ENCODE peak calls at places on chromosome 22, in nine cellular contexts. A is body of pancreas, R is tibial nerve, S is breast epithelium, G is Peyer's patch, B is suprapubic skin, P is heart left ventricle, D is spleen, Z is sigmoid colon. E is an unnamed sample.

GRCh38 chr22:22720201-22720723 is 75.8 kb downstream of the GGTLC2 start:
- DNase-seq in A (peak), R (peak), S (no peak), G (peak), B (no peak), P (no peak), D (no peak), Z (no peak), E (no peak)

GRCh38 chr22:22110548-22111266 is 128.1 kb upstream of the TOP3B start:
- DNase-seq in A (peak), R (no peak), S (no peak), G (peak), B (no peak), P (peak), D (peak), Z (no peak), E (no peak)

GRCh38 chr22:43745783-43746356 is 66.2 kb downstream of the EFCAB6 start:
- DNase-seq in A (no peak), R (no peak), S (no peak), G (no peak), B (no peak), P (no peak), D (no peak), Z (no peak), E (no peak)

GRCh38 chr22:24706050-24706449 is 68.5 kb downstream of the PIWIL3 start:
- DNase-seq in A (no peak), R (no peak), S (no peak), G (no peak), B (no peak), P (no peak), D (no peak), Z (no peak), E (no peak)

GRCh38 chr22:25069758-25070461 is 117.4 kb downstream of the KIAA1671 start:
- DNase-seq in A (no peak), R (no peak), S (no peak), G (no peak), B (no peak), P (no peak), D (no peak), Z (no peak), E (no peak)

GRCh38 chr22:22167791-22168189 is 76.8 kb upstream of the VPREB1 start:
- DNase-seq in A (no peak), R (no peak), S (no peak), G (peak), B (no peak), P (no peak), D (peak), Z (no peak), E (no peak)

GRCh38 chr22:48223488-48224190 is 1461.2 kb downstream of the TBC1D22A start:
- DNase-seq in A (no peak), R (no peak), S (no peak), G (no peak), B (no peak), P (no peak), D (peak), Z (no peak), E (peak)

GRCh38 chr22:23878219-23878618 is 16.0 kb upstream of the MIF start:
- DNase-seq in A (no peak), R (no peak), S (no peak), G (no peak), B (no peak), P (peak), D (peak), Z (no peak), E (no peak)

GRCh38 chr22:42433754-42434153 is 1.6 kb upstream of the NFAM1 start:
- DNase-seq in A (no peak), R (no peak), S (peak), G (no peak), B (no peak), P (no peak), D (no peak), Z (no peak), E (no peak)

GRCh38 chr22:22380098-22381030 is 128.2 kb downstream of the ZNF280B start:
- DNase-seq in A (no peak), R (no peak), S (no peak), G (peak), B (no peak), P (no peak), D (peak), Z (no peak), E (no peak)

GRCh38 chr22:42249831-42250230 is 20.6 kb downstream of the TCF20 start:
- DNase-seq in A (no peak), R (no peak), S (no peak), G (no peak), B (no peak), P (no peak), D (no peak), Z (no peak), E (no peak)

GRCh38 chr22:43151251-43152000 is at the start of gene TSPO:
- DNase-seq in A (peak), R (peak), S (peak), G (peak), B (peak), P (peak), D (peak), Z (peak), E (peak)

GRCh38 chr22:36027579-36027959 is 1.1 kb downstream of the RBFOX2 start:
- DNase-seq in A (peak), R (peak), S (no peak), G (no peak), B (no peak), P (no peak), D (no peak), Z (peak), E (no peak)

GRCh38 chr22:21612858-21613257 is 17.0 kb downstream of the YDJC start:
- DNase-seq in A (no peak), R (no peak), S (no peak), G (no peak), B (no peak), P (no peak), D (no peak), Z (no peak), E (no peak)

GRCh38 chr22:44133161-44133560 is 47.6 kb upstream of the PARVG start:
- DNase-seq in A (no peak), R (no peak), S (no peak), G (no peak), B (no peak), P (no peak), D (no peak), Z (peak), E (no peak)

GRCh38 chr22:23713696-23714595 is 23.1 kb downstream of the RGL4 start:
- DNase-seq in A (no peak), R (no peak), S (no peak), G (no peak), B (no peak), P (no peak), D (no peak), Z (no peak), E (no peak)

GRCh38 chr22:40178417-40179409 is 988 bp downstream of the TNRC6B start:
- DNase-seq in A (peak), R (peak), S (no peak), G (peak), B (no peak), P (no peak), D (peak), Z (no peak), E (no peak)

GRCh38 chr22:43543522-43544281 is 131.9 kb downstream of the MPPED1 start:
- DNase-seq in A (no peak), R (no peak), S (no peak), G (no peak), B (peak), P (no peak), D (no peak), Z (peak), E (peak)

GRCh38 chr22:42214625-42215415 is 55.6 kb downstream of the TCF20 start:
- DNase-seq in A (no peak), R (no peak), S (no peak), G (no peak), B (no peak), P (peak), D (no peak), Z (no peak), E (no peak)

GRCh38 chr22:29979645-29980303 is 96.8 kb downstream of the MTMR3 start:
- DNase-seq in A (no peak), R (no peak), S (no peak), G (no peak), B (no peak), P (no peak), D (no peak), Z (no peak), E (no peak)

GRCh38 chr22:42688914-42689275 is 31.8 kb downstream of the A4GALT start:
- DNase-seq in A (peak), R (no peak), S (no peak), G (no peak), B (no peak), P (no peak), D (no peak), Z (no peak), E (no peak)

GRCh38 chr22:31342389-31343125 is 3.6 kb downstream of the PATZ1 start:
- DNase-seq in A (no peak), R (no peak), S (no peak), G (no peak), B (no peak), P (no peak), D (no peak), Z (no peak), E (no peak)

GRCh38 chr22:42763965-42764480 is 43.4 kb upstream of the A4GALT start:
- DNase-seq in A (no peak), R (no peak), S (no peak), G (no peak), B (no peak), P (no peak), D (no peak), Z (no peak), E (no peak)

GRCh38 chr22:48429621-48430020 is 1398.1 kb downstream of the BRD1 start:
- DNase-seq in A (no peak), R (no peak), S (no peak), G (no peak), B (peak), P (no peak), D (no peak), Z (no peak), E (no peak)

GRCh38 chr22:40400173-40400572 is 29.8 kb downstream of the SGSM3 start:
- DNase-seq in A (peak), R (no peak), S (peak), G (peak), B (no peak), P (no peak), D (peak), Z (no peak), E (peak)

GRCh38 chr22:18962308-18962635 is 26.2 kb upstream of the PRODH start:
- DNase-seq in A (no peak), R (no peak), S (no peak), G (no peak), B (peak), P (no peak), D (no peak), Z (no peak), E (no peak)

GRCh38 chr22:24156146-24156914 is 25.0 kb upstream of the SUSD2 start:
- DNase-seq in A (peak), R (no peak), S (no peak), G (peak), B (no peak), P (no peak), D (peak), Z (no peak), E (no peak)

GRCh38 chr22:32518848-32519247 is 44.2 kb downstream of the FBXO7 start:
- DNase-seq in A (no peak), R (no peak), S (no peak), G (no peak), B (no peak), P (no peak), D (no peak), Z (no peak), E (no peak)

GRCh38 chr22:40450651-40451050 is 80.3 kb downstream of the SGSM3 start:
- DNase-seq in A (no peak), R (no peak), S (no peak), G (no peak), B (no peak), P (no peak), D (no peak), Z (no peak), E (no peak)

GRCh38 chr22:31631381-31631780 is 30.6 kb downstream of the PISD start:
- DNase-seq in A (no peak), R (no peak), S (no peak), G (no peak), B (no peak), P (no peak), D (peak), Z (no peak), E (no peak)

GRCh38 chr22:22125579-22126468 is 118.8 kb upstream of the VPREB1 start:
- DNase-seq in A (no peak), R (no peak), S (no peak), G (no peak), B (no peak), P (no peak), D (no peak), Z (no peak), E (no peak)

GRCh38 chr22:35642305-35642741 is 5.9 kb upstream of the APOL6 start:
- DNase-seq in A (no peak), R (no peak), S (no peak), G (peak), B (no peak), P (no peak), D (peak), Z (peak), E (no peak)

DNA sequence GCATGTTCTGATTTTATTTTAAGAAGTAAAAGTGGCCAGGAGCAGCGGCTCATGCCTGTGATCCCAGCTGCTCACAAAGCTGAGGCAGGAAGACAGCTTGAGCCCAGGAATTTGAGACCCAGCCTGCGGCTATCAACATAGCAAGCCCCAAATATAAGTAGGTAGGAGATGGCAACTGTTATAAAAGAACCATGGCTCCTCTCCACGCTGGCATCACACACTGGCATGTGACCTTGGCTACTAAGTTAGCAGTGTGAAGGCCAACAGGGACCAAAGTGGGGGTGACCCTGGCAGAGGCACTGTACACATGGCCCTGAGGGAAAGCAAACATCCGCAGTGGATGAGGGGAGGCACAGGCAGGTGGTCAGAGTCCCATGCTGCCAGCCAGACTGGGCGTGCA is 33.0 kb downstream of the TPST2 start:
- DNase-seq in A (peak), R (no peak), S (no peak), G (no peak), B (no peak), P (no peak), D (no peak), Z (no peak), E (no peak)
- TF ChIP-seq POLR2A in A (no peak), R (no peak), S (no peak), G (no peak), B (no peak), P (no peak), D (no peak), Z (no peak), E (no peak)

GRCh38 chr22:46456818-46457163 is 80.6 kb downstream of the CELSR1 start:
- DNase-seq in A (no peak), R (no peak), S (no peak), G (no peak), B (no peak), P (no peak), D (no peak), Z (no peak), E (no peak)
- H3K4me3 ChIP-seq in A (no peak), R (no peak), S (no peak), G (no peak), B (no peak), P (no peak), D (no peak), Z (no peak), E (no peak)

GRCh38 chr22:49986325-49986724 is 25.8 kb downstream of the PIM3 start:
- DNase-seq in A (no peak), R (no peak), S (no peak), G (no peak), B (no peak), P (no peak), D (no peak), Z (no peak), E (no peak)

GRCh38 chr22:49979587-49980264 is 19.2 kb downstream of the PIM3 start:
- DNase-seq in A (no peak), R (no peak), S (no peak), G (no peak), B (no peak), P (no peak), D (no peak), Z (no peak), E (peak)

GRCh38 chr22:49977578-49977977 is 17.0 kb downstream of the PIM3 start:
- DNase-seq in A (no peak), R (no peak), S (no peak), G (peak), B (peak), P (no peak), D (no peak), Z (no peak), E (peak)

DNA sequence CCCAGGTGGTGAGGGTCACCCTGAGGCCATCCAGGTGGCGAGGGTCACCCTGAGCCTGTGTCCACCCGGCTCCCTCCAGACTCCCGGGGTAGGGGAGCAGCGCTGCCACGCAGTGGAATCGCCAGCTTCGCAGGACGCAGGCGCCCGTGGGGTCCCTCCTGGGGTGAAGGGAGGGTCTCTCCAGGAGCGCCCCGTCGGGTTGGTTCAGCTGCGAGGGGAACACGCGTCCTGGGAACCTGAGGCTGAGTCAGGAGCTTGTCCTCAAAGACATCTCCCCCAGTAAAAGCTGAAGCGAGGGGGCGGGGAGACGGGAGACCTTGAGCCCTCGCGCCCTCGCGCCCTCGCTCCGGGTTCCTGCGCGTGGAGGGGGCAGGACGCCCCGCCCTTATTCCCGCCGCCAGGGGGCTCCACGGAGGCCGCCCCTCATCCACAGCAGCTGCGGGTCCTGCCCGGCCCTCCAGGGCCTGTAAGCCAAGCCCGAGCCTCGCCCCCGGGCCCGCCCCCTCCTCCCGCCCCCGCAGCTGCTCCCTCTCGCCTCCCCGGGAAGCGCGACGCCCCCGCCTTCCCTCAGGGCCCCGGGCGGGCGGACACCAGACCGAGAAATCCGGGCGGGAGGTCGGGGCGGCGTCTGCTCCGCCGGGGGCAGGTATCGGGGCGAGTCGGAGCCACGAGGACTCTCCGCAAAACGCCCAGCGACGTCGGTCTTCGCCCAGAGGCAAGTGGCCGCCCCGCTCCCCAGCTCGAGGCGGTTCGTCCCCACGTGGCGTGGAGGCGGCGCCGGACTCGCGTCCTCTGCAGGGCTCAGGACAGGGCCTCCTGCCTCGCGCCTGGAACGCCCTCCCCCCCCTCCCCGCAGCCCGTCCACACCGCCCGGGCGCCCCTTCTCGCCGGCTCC is 22.8 kb downstream of the PIM3 start:
- DNase-seq in A (no peak), R (no peak), S (no peak), G (no peak), B (peak), P (no peak), D (peak), Z (no peak), E (peak)
- TF ChIP-seq CTCF in A (peak), R (peak), S (no peak), G (no peak), B (no peak), P (peak), D (peak), Z (no peak), E (no peak)

GRCh38 chr22:19970031-19970478 is 28.4 kb upstream of the TXNRD2 start:
- DNase-seq in A (no peak), R (no peak), S (no peak), G (no peak), B (no peak), P (no peak), D (no peak), Z (no peak), E (no peak)

GRCh38 chr22:19968450-19968891 is 26.9 kb upstream of the TXNRD2 start:
- DNase-seq in A (no peak), R (no peak), S (no peak), G (no peak), B (no peak), P (no peak), D (no peak), Z (no peak), E (no peak)

GRCh38 chr22:19970479-19971275 is 29.1 kb upstream of the TXNRD2 start:
- DNase-seq in A (peak), R (peak), S (no peak), G (peak), B (no peak), P (peak), D (peak), Z (peak), E (peak)

GRCh38 chr22:19967850-19968449 is 26.3 kb upstream of the TXNRD2 start:
- DNase-seq in A (no peak), R (no peak), S (no peak), G (no peak), B (no peak), P (no peak), D (no peak), Z (no peak), E (no peak)

DNA sequence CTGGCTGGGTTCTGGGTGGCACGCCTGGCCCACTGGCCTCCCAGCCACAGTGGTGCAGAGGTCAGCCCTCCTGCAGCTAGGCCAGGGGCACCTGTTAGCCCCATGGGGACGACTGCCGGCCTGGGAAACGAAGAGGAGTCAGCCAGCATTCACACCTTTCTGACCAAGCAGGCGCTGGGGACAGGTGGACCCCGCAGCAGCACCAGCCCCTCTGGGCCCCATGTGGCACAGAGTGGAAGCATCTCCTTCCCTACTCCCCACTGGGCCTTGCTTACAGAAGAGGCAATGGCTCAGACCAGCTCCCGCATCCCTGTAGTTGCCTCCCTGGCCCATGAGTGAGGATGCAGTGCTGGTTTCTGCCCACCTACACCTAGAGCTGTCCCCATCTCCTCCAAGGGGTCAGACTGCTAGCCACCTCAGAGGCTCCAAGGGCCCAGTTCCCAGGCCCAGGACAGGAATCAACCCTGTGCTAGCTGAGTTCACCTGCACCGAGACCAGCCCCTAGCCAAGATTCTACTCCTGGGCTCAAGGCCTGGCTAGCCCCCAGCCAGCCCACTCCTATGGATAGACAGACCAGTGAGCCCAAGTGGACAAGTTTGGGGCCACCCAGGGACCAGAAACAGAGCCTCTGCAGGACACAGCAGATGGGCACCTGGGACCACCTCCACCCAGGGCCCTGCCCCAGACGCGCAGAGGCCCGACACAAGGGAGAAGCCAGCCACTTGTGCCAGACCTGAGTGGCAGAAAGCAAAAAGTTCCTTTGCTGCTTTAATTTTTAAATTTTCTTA is 27.7 kb upstream of the TXNRD2 start:
- DNase-seq in A (no peak), R (no peak), S (no peak), G (no peak), B (no peak), P (no peak), D (no peak), Z (no peak), E (no peak)
- TF ChIP-seq POLR2A in A (no peak), R (no peak), S (no peak), G (no peak), B (no peak), P (no peak), D (no peak), Z (no peak), E (no peak)

GRCh38 chr22:28822930-28823481 is 22.6 kb upstream of the XBP1 start:
- DNase-seq in A (peak), R (no peak), S (peak), G (no peak), B (no peak), P (no peak), D (no peak), Z (no peak), E (no peak)

GRCh38 chr22:28820885-28821284 is 20.5 kb upstream of the XBP1 start:
- DNase-seq in A (no peak), R (no peak), S (no peak), G (no peak), B (no peak), P (no peak), D (no peak), Z (peak), E (no peak)

GRCh38 chr22:28819253-28820096 is 19.1 kb upstream of the XBP1 start:
- DNase-seq in A (peak), R (no peak), S (no peak), G (no peak), B (no peak), P (no peak), D (peak), Z (peak), E (no peak)

GRCh38 chr22:28817919-28818859 is 17.8 kb upstream of the XBP1 start:
- DNase-seq in A (peak), R (no peak), S (peak), G (no peak), B (no peak), P (peak), D (peak), Z (peak), E (no peak)

GRCh38 chr22:28821452-28821851 is 21.1 kb upstream of the XBP1 start:
- DNase-seq in A (no peak), R (no peak), S (no peak), G (no peak), B (no peak), P (no peak), D (no peak), Z (peak), E (no peak)
- H3K4me3 ChIP-seq in A (no peak), R (no peak), S (no peak), G (no peak), B (no peak), P (no peak), D (no peak), Z (no peak), E (no peak)